ENCODE peak calls at places on chromosomes 4 and X, in seven cellular contexts. One of them, this sample, is unnamed.

GRCh38 chr4:8192748-8193738 is 6.0 kb upstream of the SH3TC1 start:
- DNase-seq in K562: peak; percentile 18
- DNase-seq in SK-N-SH: peak; percentile 78
- DNase-seq in GM12878: peak; percentile 78
- DNase-seq in H1: no peak
- DNase-seq in HepG2: peak; percentile 73
- DNase-seq in GM12891: peak; percentile 66
- DNase-seq in this sample: peak; percentile 64

GRCh38 chr4:98092833-98093439 is 50.3 kb downstream of the STPG2 start:
- DNase-seq in K562: peak; percentile 28
- DNase-seq in SK-N-SH: no peak
- DNase-seq in GM12878: no peak
- DNase-seq in H1: no peak
- DNase-seq in HepG2: peak; percentile 9
- DNase-seq in GM12891: no peak
- DNase-seq in this sample: no peak

GRCh38 chr4:106034205-106034604 is 138.9 kb downstream of the NPNT start:
- DNase-seq in K562: no peak
- DNase-seq in SK-N-SH: no peak
- DNase-seq in GM12878: no peak
- DNase-seq in H1: no peak
- DNase-seq in HepG2: no peak
- DNase-seq in GM12891: no peak
- DNase-seq in this sample: no peak

GRCh38 chr4:119017634-119018033 is 118.0 kb upstream of the MYOZ2 start:
- DNase-seq in K562: no peak
- DNase-seq in SK-N-SH: no peak
- DNase-seq in GM12878: no peak
- DNase-seq in H1: no peak
- DNase-seq in HepG2: no peak
- DNase-seq in GM12891: no peak
- DNase-seq in this sample: no peak

GRCh38 chr4:40912455-40913055 is 162.8 kb downstream of the NSUN7 start:
- DNase-seq in K562: no peak
- DNase-seq in SK-N-SH: no peak
- DNase-seq in GM12878: no peak
- DNase-seq in H1: no peak
- DNase-seq in HepG2: no peak
- DNase-seq in GM12891: no peak
- DNase-seq in this sample: no peak

GRCh38 chr4:29708473-29708872 is 1011.7 kb upstream of the PCDH7 start:
- DNase-seq in K562: no peak
- DNase-seq in SK-N-SH: no peak
- DNase-seq in GM12878: no peak
- DNase-seq in H1: no peak
- DNase-seq in HepG2: no peak
- DNase-seq in GM12891: no peak
- DNase-seq in this sample: no peak

GRCh38 chrX:73563740-73564073 is 710 bp downstream of the CHIC1 start:
- DNase-seq in K562: no peak
- DNase-seq in SK-N-SH: no peak
- DNase-seq in GM12878: peak; percentile 11
- DNase-seq in H1: no peak
- DNase-seq in HepG2: no peak
- DNase-seq in GM12891: no peak
- DNase-seq in this sample: no peak

GRCh38 chrX:42531431-42531830 is 246.5 kb downstream of the PPP1R2C start:
- DNase-seq in K562: no peak
- DNase-seq in SK-N-SH: no peak
- DNase-seq in GM12878: no peak
- DNase-seq in H1: no peak
- DNase-seq in HepG2: no peak
- DNase-seq in GM12891: no peak
- DNase-seq in this sample: no peak

GRCh38 chr4:77384094-77384493 is 221.5 kb upstream of the CXCL13 start:
- DNase-seq in K562: no peak
- DNase-seq in SK-N-SH: no peak
- DNase-seq in GM12878: no peak
- DNase-seq in H1: no peak
- DNase-seq in HepG2: no peak
- DNase-seq in GM12891: no peak
- DNase-seq in this sample: no peak

GRCh38 chrX:55907968-55908607 is 190.5 kb downstream of the RRAGB start:
- DNase-seq in K562: peak; percentile 31
- DNase-seq in SK-N-SH: no peak
- DNase-seq in GM12878: no peak
- DNase-seq in H1: peak; percentile 66
- DNase-seq in HepG2: no peak
- DNase-seq in GM12891: peak; percentile 19
- DNase-seq in this sample: peak; percentile 32
- TF ChIP-seq POLR2AphosphoS5 in K562: no peak
- TF ChIP-seq POLR2AphosphoS5 in SK-N-SH: no peak
- TF ChIP-seq POLR2AphosphoS5 in GM12878: no peak
- TF ChIP-seq POLR2AphosphoS5 in H1: no peak
- TF ChIP-seq POLR2AphosphoS5 in HepG2: no peak
- TF ChIP-seq POLR2AphosphoS5 in GM12891: no peak
- TF ChIP-seq POLR2AphosphoS5 in this sample: no peak

DNA sequence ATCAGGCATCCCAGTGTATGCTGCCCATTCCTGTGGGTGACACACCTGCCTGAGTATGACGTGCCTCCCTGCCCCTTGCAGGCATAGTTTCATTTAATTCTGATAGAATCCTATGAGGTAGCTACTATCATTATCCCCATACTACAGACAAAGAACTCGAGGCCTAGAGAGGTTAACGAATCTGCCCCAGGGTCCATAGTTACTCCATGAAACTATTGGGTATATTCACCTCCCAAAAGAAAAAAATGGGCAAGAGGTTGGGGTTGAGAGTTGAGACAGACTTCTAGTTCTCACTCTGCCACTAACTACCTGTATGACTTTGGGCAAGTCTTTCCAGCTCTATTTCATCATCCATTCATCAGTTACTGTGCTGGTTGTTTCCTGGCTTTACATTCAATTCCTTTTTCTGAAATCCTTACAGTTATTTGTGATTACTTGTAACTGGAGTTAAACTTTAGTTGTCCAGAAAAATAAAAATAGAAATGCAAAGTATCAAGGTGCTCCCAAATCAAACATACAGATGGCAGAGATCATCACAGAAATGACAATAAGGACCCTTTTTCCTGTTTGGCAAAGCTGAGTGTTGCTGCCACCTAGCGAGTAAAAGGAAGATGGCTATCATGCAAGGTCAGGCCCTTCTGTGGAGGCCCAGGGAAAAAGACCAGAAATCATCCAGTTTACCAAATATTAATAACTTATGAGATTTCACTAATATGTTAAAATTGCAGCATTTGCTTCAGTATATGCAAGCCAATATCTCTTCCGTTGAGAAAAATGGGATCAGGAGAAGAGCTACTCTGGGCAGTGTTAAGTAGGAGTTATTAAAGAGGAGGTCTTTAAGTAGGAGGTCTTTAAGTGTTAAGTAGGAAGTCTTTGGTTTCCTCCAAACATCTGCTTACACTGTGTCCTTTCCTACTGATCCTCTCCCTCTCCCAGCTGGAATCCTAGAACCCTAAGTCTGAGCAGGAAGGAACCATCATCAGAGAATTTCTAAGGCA is 17.1 kb upstream of the MAP7D3 start:
- DNase-seq in K562: peak; percentile 52
- DNase-seq in SK-N-SH: peak; percentile 48
- DNase-seq in GM12878: no peak
- DNase-seq in H1: no peak
- DNase-seq in HepG2: peak; percentile 4
- DNase-seq in GM12891: no peak
- DNase-seq in this sample: no peak
- TF ChIP-seq TAF1 in K562: no peak
- TF ChIP-seq TAF1 in SK-N-SH: no peak
- TF ChIP-seq TAF1 in GM12878: no peak
- TF ChIP-seq TAF1 in H1: no peak
- TF ChIP-seq TAF1 in HepG2: no peak
- TF ChIP-seq TAF1 in GM12891: no peak
- TF ChIP-seq TAF1 in this sample: no peak

GRCh38 chrX:154544885-154545284 is 1.8 kb downstream of the G6PD start:
- DNase-seq in K562: no peak
- DNase-seq in SK-N-SH: no peak
- DNase-seq in GM12878: no peak
- DNase-seq in H1: no peak
- DNase-seq in HepG2: no peak
- DNase-seq in GM12891: no peak
- DNase-seq in this sample: no peak
- TF ChIP-seq POLR2AphosphoS5 in K562: no peak
- TF ChIP-seq POLR2AphosphoS5 in SK-N-SH: no peak
- TF ChIP-seq POLR2AphosphoS5 in GM12878: no peak
- TF ChIP-seq POLR2AphosphoS5 in H1: no peak
- TF ChIP-seq POLR2AphosphoS5 in HepG2: no peak
- TF ChIP-seq POLR2AphosphoS5 in GM12891: no peak
- TF ChIP-seq POLR2AphosphoS5 in this sample: no peak

GRCh38 chrX:123464709-123465108 is 268.1 kb downstream of the THOC2 start:
- DNase-seq in K562: peak; percentile 75
- DNase-seq in SK-N-SH: no peak
- DNase-seq in GM12878: no peak
- DNase-seq in H1: no peak
- DNase-seq in HepG2: peak; percentile 62
- DNase-seq in GM12891: no peak
- DNase-seq in this sample: no peak
- TF ChIP-seq TAF1 in K562: no peak
- TF ChIP-seq TAF1 in SK-N-SH: no peak
- TF ChIP-seq TAF1 in GM12878: no peak
- TF ChIP-seq TAF1 in H1: no peak
- TF ChIP-seq TAF1 in HepG2: no peak
- TF ChIP-seq TAF1 in GM12891: no peak
- TF ChIP-seq TAF1 in this sample: no peak

GRCh38 chr4:182207806-182208483 is 35.3 kb upstream of the TENM3 start:
- DNase-seq in K562: no peak
- DNase-seq in SK-N-SH: no peak
- DNase-seq in GM12878: no peak
- DNase-seq in H1: no peak
- DNase-seq in HepG2: no peak
- DNase-seq in GM12891: no peak
- DNase-seq in this sample: no peak
- TF ChIP-seq POLR2AphosphoS5 in K562: no peak
- TF ChIP-seq POLR2AphosphoS5 in SK-N-SH: no peak
- TF ChIP-seq POLR2AphosphoS5 in GM12878: no peak
- TF ChIP-seq POLR2AphosphoS5 in H1: no peak
- TF ChIP-seq POLR2AphosphoS5 in HepG2: no peak
- TF ChIP-seq POLR2AphosphoS5 in GM12891: no peak
- TF ChIP-seq POLR2AphosphoS5 in this sample: no peak

GRCh38 chrX:50941638-50942037 is 31.1 kb downstream of the BMP15 start:
- DNase-seq in K562: peak; percentile 3
- DNase-seq in SK-N-SH: peak; percentile 1
- DNase-seq in GM12878: no peak
- DNase-seq in H1: peak; percentile 40
- DNase-seq in HepG2: no peak
- DNase-seq in GM12891: no peak
- DNase-seq in this sample: no peak
- TF ChIP-seq TAF1 in K562: no peak
- TF ChIP-seq TAF1 in SK-N-SH: no peak
- TF ChIP-seq TAF1 in GM12878: no peak
- TF ChIP-seq TAF1 in H1: no peak
- TF ChIP-seq TAF1 in HepG2: no peak
- TF ChIP-seq TAF1 in GM12891: no peak
- TF ChIP-seq TAF1 in this sample: no peak

GRCh38 chr4:9808077-9808476 is 26.6 kb downstream of the DRD5 start:
- DNase-seq in K562: no peak
- DNase-seq in SK-N-SH: no peak
- DNase-seq in GM12878: peak; percentile 39
- DNase-seq in H1: no peak
- DNase-seq in HepG2: no peak
- DNase-seq in GM12891: no peak
- DNase-seq in this sample: no peak

GRCh38 chr4:9800878-9801277 is 19.4 kb downstream of the DRD5 start:
- DNase-seq in K562: no peak
- DNase-seq in SK-N-SH: no peak
- DNase-seq in GM12878: no peak
- DNase-seq in H1: no peak
- DNase-seq in HepG2: no peak
- DNase-seq in GM12891: no peak
- DNase-seq in this sample: no peak

DNA sequence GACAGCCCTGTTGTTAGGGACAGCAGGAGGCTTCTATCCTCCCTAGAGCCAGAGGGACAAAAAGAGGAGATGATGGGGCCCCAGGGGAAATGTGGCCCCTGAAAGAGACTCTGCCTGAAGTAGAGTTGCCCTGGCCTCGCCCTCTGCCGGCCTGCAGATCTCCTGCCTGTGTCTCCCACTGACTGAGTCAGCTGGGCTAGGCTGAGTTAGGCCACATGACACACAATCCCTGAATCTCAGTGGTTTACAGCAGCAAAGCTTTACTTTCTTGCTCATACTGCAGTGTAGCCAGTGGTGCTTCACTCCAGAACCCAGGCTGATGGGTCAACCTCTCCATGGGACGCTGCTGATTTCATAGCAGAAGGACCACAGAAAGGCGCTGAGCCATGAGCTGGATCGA is 23.5 kb downstream of the DRD5 start:
- DNase-seq in K562: no peak
- DNase-seq in SK-N-SH: no peak
- DNase-seq in GM12878: no peak
- DNase-seq in H1: no peak
- DNase-seq in HepG2: no peak
- DNase-seq in GM12891: no peak
- DNase-seq in this sample: no peak
- TF ChIP-seq POLR2AphosphoS5 in K562: no peak
- TF ChIP-seq POLR2AphosphoS5 in SK-N-SH: no peak
- TF ChIP-seq POLR2AphosphoS5 in GM12878: no peak
- TF ChIP-seq POLR2AphosphoS5 in H1: no peak
- TF ChIP-seq POLR2AphosphoS5 in HepG2: no peak
- TF ChIP-seq POLR2AphosphoS5 in GM12891: no peak
- TF ChIP-seq POLR2AphosphoS5 in this sample: no peak

GRCh38 chrX:75648803-75649588 is 126.2 kb upstream of the ZDHHC15 start:
- DNase-seq in K562: no peak
- DNase-seq in SK-N-SH: no peak
- DNase-seq in GM12878: no peak
- DNase-seq in H1: no peak
- DNase-seq in HepG2: peak; percentile 66
- DNase-seq in GM12891: no peak
- DNase-seq in this sample: no peak
- TF ChIP-seq TAF1 in K562: no peak
- TF ChIP-seq TAF1 in SK-N-SH: no peak
- TF ChIP-seq TAF1 in GM12878: no peak
- TF ChIP-seq TAF1 in H1: no peak
- TF ChIP-seq TAF1 in HepG2: peak; percentile 26
- TF ChIP-seq TAF1 in GM12891: no peak
- TF ChIP-seq TAF1 in this sample: no peak

This sample was measured in GM12892.